ENCODE peak calls at places on chromosomes 16 and 17, in five cellular contexts. V is ELF-1; S is transverse colon; Q is T-helper 2 cell treated with Interferon-gamma antibody and Interleukin-4, amounts not matched to agents 5 μg/mL and 100 μg/mL, for 36 hours; D is activated naive CD8-positive, alpha-beta T cell treated with anti-CD3 and anti-CD28 coated beads for 36 hours. A is an unnamed sample.

GRCh38 chr16:68363847-68364600 is 53.2 kb downstream of the PRMT7 start:
- DNase-seq in D (no peak), V (no peak), S (no peak), Q (no peak), A (no peak)

GRCh38 chr17:79573196-79573929 is 37.5 kb downstream of the RBFOX3 start:
- DNase-seq in D (no peak), S (no peak), Q (no peak), V (peak), A (no peak)

GRCh38 chr17:74840989-74841666 is 18.6 kb downstream of the GRIN2C start:
- DNase-seq in Q (no peak), D (no peak), V (peak), S (peak), A (peak)

GRCh38 chr16:51624083-51624775 is 473.2 kb upstream of the SALL1 start:
- DNase-seq in Q (no peak), D (no peak), V (no peak), S (no peak), A (peak)

GRCh38 chr17:19386974-19387920 is at the start of gene MFAP4:
- DNase-seq in V (no peak), D (no peak), Q (no peak), S (peak), A (no peak)

GRCh38 chr16:53456625-53457024 is 22.4 kb downstream of the RBL2 start:
- DNase-seq in V (no peak), D (no peak), S (no peak), Q (peak), A (no peak)

GRCh38 chr16:86601356-86601755 is 23.0 kb downstream of the FOXL1 start:
- DNase-seq in V (no peak), D (no peak), S (no peak), Q (no peak), A (no peak)

GRCh38 chr17:12927541-12928425 is 90.0 kb downstream of the ELAC2 start:
- DNase-seq in Q (no peak), D (no peak), V (no peak), S (no peak), A (no peak)

GRCh38 chr16:34078697-34079096 is 619.3 kb downstream of the TP53TG3F start:
- DNase-seq in Q (no peak), S (no peak), V (no peak), D (no peak), A (no peak)

GRCh38 chr16:89038221-89038721 is 55.4 kb upstream of the ACSF3 start:
- DNase-seq in Q (no peak), S (no peak), D (no peak), V (no peak), A (no peak)

GRCh38 chr17:12730931-12731521 is 58.3 kb upstream of the ARHGAP44 start:
- DNase-seq in S (peak), Q (no peak), V (peak), D (no peak), A (peak)

GRCh38 chr17:12522743-12523181 is 142.9 kb upstream of the MYOCD start:
- DNase-seq in V (peak), D (no peak), S (peak), Q (no peak), A (peak)

GRCh38 chr16:2992383-2993081 is 12.3 kb upstream of the PKMYT1 start:
- DNase-seq in V (no peak), S (no peak), D (no peak), Q (no peak), A (no peak)

GRCh38 chr16:963913-964695 is 6.7 kb downstream of the LMF1 start:
- DNase-seq in V (no peak), Q (no peak), D (no peak), S (peak), A (no peak)

GRCh38 chr17:30336369-30337171 is 2.7 kb upstream of the TMIGD1 start:
- DNase-seq in S (peak), D (peak), V (peak), Q (peak), A (peak)

GRCh38 chr16:17446661-17447060 is 24.1 kb downstream of the XYLT1 start:
- DNase-seq in Q (no peak), V (no peak), S (no peak), D (no peak), A (no peak)

GRCh38 chr17:79413591-79413990 is 197.3 kb downstream of the RBFOX3 start:
- DNase-seq in Q (no peak), D (no peak), V (no peak), S (no peak), A (no peak)

GRCh38 chr17:55086635-55087058 is 118.1 kb downstream of the STXBP4 start:
- DNase-seq in S (no peak), D (no peak), V (no peak), Q (no peak), A (no peak)

GRCh38 chr17:10271004-10271620 is 72.7 kb upstream of the GAS7 start:
- DNase-seq in D (no peak), S (no peak), V (no peak), Q (no peak), A (no peak)

GRCh38 chr16:2296662-2297505 is 29.0 kb upstream of the RNPS1 start:
- DNase-seq in S (no peak), Q (no peak), D (peak), V (peak), A (peak)

GRCh38 chr17:76202516-76202915 is 37.8 kb downstream of the RNF157 start:
- DNase-seq in V (no peak), D (no peak), Q (no peak), S (no peak), A (no peak)

GRCh38 chr17:72619976-72620650 is 472.4 kb downstream of the SLC39A11 start:
- DNase-seq in D (no peak), S (no peak), Q (no peak), V (no peak), A (no peak)

GRCh38 chr17:147796-148740 is 10.7 kb downstream of the SCGB1C2 start:
- DNase-seq in V (no peak), D (no peak), Q (no peak), S (no peak), A (no peak)

GRCh38 chr16:57134982-57135381 is 42.6 kb downstream of the CPNE2 start:
- DNase-seq in V (no peak), S (peak), Q (no peak), D (no peak), A (no peak)

GRCh38 chr16:70576431-70577255 is 53.0 kb downstream of the SF3B3 start:
- DNase-seq in V (no peak), S (peak), Q (no peak), D (no peak), A (peak)

GRCh38 chr16:71364306-71364705 is 5.8 kb downstream of the CALB2 start:
- DNase-seq in D (no peak), V (no peak), S (no peak), Q (no peak), A (no peak)

GRCh38 chr17:8226536-8227237 is 16.3 kb upstream of the AURKB start:
- DNase-seq in D (peak), V (peak), Q (peak), S (peak), A (peak)

GRCh38 chr17:28381141-28381825 is 9.8 kb downstream of the SARM1 start:
- DNase-seq in Q (no peak), S (peak), D (peak), V (peak), A (peak)

GRCh38 chr16:47519996-47520679 is 59.0 kb downstream of the PHKB start:
- DNase-seq in Q (no peak), S (no peak), V (no peak), D (no peak), A (no peak)

GRCh38 chr16:2003827-2004641 is 5.6 kb downstream of the ZNF598 start:
- DNase-seq in D (peak), S (peak), V (peak), Q (peak), A (peak)